ENCODE peak calls at places on chromosomes 16 and 17, in ten cellular contexts. C, A, Y, S, F, R, U, I, N and Z are unnamed samples.

GRCh38 chr17:66098040-66098439 is 93.9 kb downstream of the CEP112 start:
- DNase-seq in C (no peak), A (no peak), Y (no peak), S (no peak), F (peak; percentile 25), R (no peak), U (peak; percentile 1), I (no peak), N (no peak), Z (no peak)

GRCh38 chr16:680625-680945 is 375 bp downstream of the STUB1 start:
- DNase-seq in C (no peak), A (no peak), Y (no peak), S (no peak), F (no peak), R (no peak), U (no peak), I (no peak), N (no peak), Z (no peak)

GRCh38 chr16:89363621-89364393 is 126.6 kb downstream of the ANKRD11 start:
- DNase-seq in C (peak; percentile 51), A (no peak), Y (no peak), S (peak; percentile 51), F (peak; percentile 82), R (peak; percentile 73), U (peak; percentile 86), I (peak; percentile 36), N (no peak), Z (no peak)

GRCh38 chr17:32298721-32299578 is 33.3 kb downstream of the RHBDL3 start:
- DNase-seq in C (no peak), A (no peak), Y (no peak), S (no peak), F (no peak), R (no peak), U (no peak), I (no peak), N (no peak), Z (no peak)

GRCh38 chr17:5912927-5913565 is 157.1 kb upstream of the WSCD1 start:
- DNase-seq in C (no peak), A (peak; percentile 71), Y (no peak), S (no peak), F (no peak), R (no peak), U (no peak), I (no peak), N (no peak), Z (no peak)

GRCh38 chr16:89201467-89202377 is 1.4 kb upstream of the SLC22A31 start:
- DNase-seq in C (peak; percentile 80), A (no peak), Y (peak; percentile 86), S (peak; percentile 91), F (peak; percentile 41), R (peak; percentile 59), U (peak; percentile 78), I (peak; percentile 71), N (peak; percentile 85), Z (peak; percentile 60)

GRCh38 chr17:57107498-57108101 is 22.6 kb downstream of the AKAP1 start:
- DNase-seq in C (no peak), A (no peak), Y (no peak), S (peak; percentile 76), F (no peak), R (peak; percentile 95), U (peak; percentile 89), I (no peak), N (no peak), Z (peak; percentile 21)

GRCh38 chr17:74176546-74177001 is 26.9 kb upstream of the RPL38 start:
- DNase-seq in C (peak; percentile 55), A (peak; percentile 67), Y (no peak), S (peak; percentile 68), F (peak; percentile 56), R (peak; percentile 52), U (peak; percentile 65), I (peak; percentile 15), N (peak; percentile 74), Z (peak; percentile 79)

GRCh38 chr17:60534010-60534555 is 8.0 kb upstream of the APPBP2 start:
- DNase-seq in C (no peak), A (no peak), Y (no peak), S (no peak), F (no peak), R (no peak), U (peak; percentile 52), I (no peak), N (no peak), Z (no peak)

GRCh38 chr17:49358638-49359247 is 3.3 kb downstream of the ZNF652 start:
- DNase-seq in C (no peak), A (peak; percentile 30), Y (no peak), S (no peak), F (no peak), R (no peak), U (no peak), I (peak; percentile 11), N (peak; percentile 37), Z (no peak)

GRCh38 chr17:29111816-29112499 is 68.2 kb downstream of the MYO18A start:
- DNase-seq in C (peak; percentile 82), A (no peak), Y (peak; percentile 86), S (peak; percentile 68), F (peak; percentile 42), R (peak; percentile 55), U (peak; percentile 66), I (peak; percentile 57), N (peak; percentile 86), Z (peak; percentile 43)

GRCh38 chr16:4988647-4989046 is 30.5 kb downstream of the SEC14L5 start:
- DNase-seq in C (no peak), A (no peak), Y (no peak), S (no peak), F (no peak), R (no peak), U (no peak), I (no peak), N (no peak), Z (no peak)

GRCh38 chr17:63842540-63843386 is at the start of gene SMARCD2:
- DNase-seq in C (peak; percentile 99), A (peak; percentile 98), Y (peak; percentile 100), S (peak; percentile 99), F (peak; percentile 98), R (peak; percentile 99), U (peak; percentile 99), I (peak; percentile 99), N (peak; percentile 98), Z (peak; percentile 99)

GRCh38 chr16:77807-78443 is at the start of gene MPG:
- DNase-seq in C (peak; percentile 91), A (peak; percentile 63), Y (peak; percentile 95), S (peak; percentile 90), F (no peak), R (peak; percentile 51), U (peak; percentile 83), I (peak; percentile 81), N (peak; percentile 99), Z (peak; percentile 43)

GRCh38 chr16:48384305-48384981 is 770 bp downstream of the SIAH1 start:
- DNase-seq in C (peak; percentile 66), A (no peak), Y (peak; percentile 78), S (peak; percentile 66), F (peak; percentile 20), R (peak; percentile 24), U (peak; percentile 62), I (peak; percentile 17), N (peak; percentile 80), Z (peak; percentile 20)

GRCh38 chr16:81841709-81842108 is 62.6 kb downstream of the PLCG2 start:
- DNase-seq in C (no peak), A (no peak), Y (no peak), S (no peak), F (no peak), R (no peak), U (no peak), I (peak; percentile 31), N (peak; percentile 60), Z (no peak)

GRCh38 chr17:79485399-79485985 is 125.4 kb downstream of the RBFOX3 start:
- DNase-seq in C (no peak), A (no peak), Y (no peak), S (no peak), F (no peak), R (no peak), U (no peak), I (no peak), N (no peak), Z (no peak)